ENCODE peak calls at places on chromosomes 3 and 15, in seven cellular contexts. One of them, this sample, is unnamed.

GRCh38 chr3:140532793-140533330 is 145.0 kb upstream of the TRIM42 start:
- DNase-seq in endodermal cell: no peak
- DNase-seq in transverse colon: no peak
- DNase-seq in uterus: no peak
- DNase-seq in MM.1S: no peak
- DNase-seq in psoas muscle: no peak
- DNase-seq in ovary: no peak
- DNase-seq in this sample: no peak

GRCh38 chr15:52392008-52392687 is 96.5 kb upstream of the MYO5C start:
- DNase-seq in MM.1S: no peak
- DNase-seq in psoas muscle: no peak
- DNase-seq in ovary: no peak
- DNase-seq in endodermal cell: peak; percentile 83
- DNase-seq in uterus: no peak
- DNase-seq in transverse colon: no peak
- DNase-seq in this sample: no peak

GRCh38 chr3:154018100-154018696 is 103.0 kb upstream of the ARHGEF26 start:
- DNase-seq in endodermal cell: peak; percentile 90
- DNase-seq in psoas muscle: no peak
- DNase-seq in uterus: no peak
- DNase-seq in MM.1S: peak; percentile 38
- DNase-seq in transverse colon: peak; percentile 19
- DNase-seq in ovary: no peak
- DNase-seq in this sample: no peak

GRCh38 chr15:72982750-72983149 is 69.5 kb upstream of the NEO1 start:
- DNase-seq in transverse colon: no peak
- DNase-seq in ovary: no peak
- DNase-seq in uterus: no peak
- DNase-seq in psoas muscle: no peak
- DNase-seq in MM.1S: no peak
- DNase-seq in endodermal cell: no peak
- DNase-seq in this sample: no peak

GRCh38 chr3:64022451-64023186 is 675 bp downstream of the PSMD6 start:
- DNase-seq in MM.1S: no peak
- DNase-seq in transverse colon: no peak
- DNase-seq in psoas muscle: no peak
- DNase-seq in uterus: no peak
- DNase-seq in ovary: no peak
- DNase-seq in endodermal cell: peak; percentile 51
- DNase-seq in this sample: no peak

GRCh38 chr3:177126015-177126773 is 71.1 kb downstream of the TBL1XR1 start:
- DNase-seq in MM.1S: no peak
- DNase-seq in uterus: no peak
- DNase-seq in psoas muscle: no peak
- DNase-seq in transverse colon: no peak
- DNase-seq in ovary: no peak
- DNase-seq in endodermal cell: no peak
- DNase-seq in this sample: no peak

GRCh38 chr3:48765376-48765775 is 48.4 kb upstream of the IP6K2 start:
- DNase-seq in uterus: no peak
- DNase-seq in endodermal cell: no peak
- DNase-seq in MM.1S: no peak
- DNase-seq in ovary: no peak
- DNase-seq in psoas muscle: no peak
- DNase-seq in transverse colon: no peak
- DNase-seq in this sample: no peak

GRCh38 chr3:160755776-160756304 is at the start of gene PPM1L:
- DNase-seq in MM.1S: peak; percentile 73
- DNase-seq in endodermal cell: peak; percentile 86
- DNase-seq in transverse colon: peak; percentile 68
- DNase-seq in psoas muscle: peak; percentile 60
- DNase-seq in uterus: peak; percentile 44
- DNase-seq in ovary: peak; percentile 31
- DNase-seq in this sample: peak; percentile 77

GRCh38 chr15:70250208-70251201 is 152.8 kb upstream of the TLE3 start:
- DNase-seq in uterus: no peak
- DNase-seq in endodermal cell: no peak
- DNase-seq in psoas muscle: no peak
- DNase-seq in MM.1S: no peak
- DNase-seq in ovary: peak; percentile 71
- DNase-seq in transverse colon: no peak
- DNase-seq in this sample: no peak

GRCh38 chr3:57164217-57164605 is 942 bp downstream of the IL17RD start:
- DNase-seq in ovary: peak; percentile 53
- DNase-seq in transverse colon: peak; percentile 26
- DNase-seq in psoas muscle: peak; percentile 36
- DNase-seq in endodermal cell: peak; percentile 55
- DNase-seq in uterus: peak; percentile 57
- DNase-seq in MM.1S: no peak
- DNase-seq in this sample: peak; percentile 44

DNA sequence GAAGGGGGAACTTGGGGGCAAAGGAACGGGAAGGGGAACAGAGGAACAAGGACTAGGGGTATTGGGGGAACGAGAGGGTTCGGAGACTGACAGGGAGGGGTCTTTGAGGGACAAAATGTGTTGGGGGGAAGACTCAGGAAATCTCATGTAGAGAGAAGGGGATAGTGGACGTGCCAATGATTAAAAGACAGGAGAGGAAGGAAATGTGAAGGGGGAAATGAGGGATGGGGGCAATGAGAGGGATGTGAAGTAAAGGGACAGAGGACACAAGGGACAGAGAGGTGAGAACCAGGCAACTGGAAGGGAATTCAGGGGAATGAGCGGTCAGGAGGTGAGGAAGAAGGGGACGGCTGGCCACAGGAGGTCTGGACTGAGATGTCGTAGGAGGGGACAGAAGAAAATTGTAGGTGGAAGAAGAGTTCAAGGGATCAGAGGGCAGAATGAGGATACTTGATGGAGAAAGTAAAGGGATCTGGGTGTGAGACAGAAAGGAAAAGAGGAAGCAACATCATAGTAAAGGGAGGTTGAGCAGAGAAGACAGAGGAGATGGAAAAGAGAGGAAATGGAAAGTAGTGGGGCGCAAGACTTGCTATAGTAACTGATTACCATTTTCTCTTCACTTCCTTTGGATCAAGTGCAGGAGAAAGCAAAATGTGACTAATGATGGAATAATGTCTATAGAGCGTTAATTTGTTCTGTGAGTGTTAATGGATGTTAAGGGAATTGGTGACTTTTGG is 717 bp downstream of the RAB8B start:
- DNase-seq in endodermal cell: peak; percentile 56
- DNase-seq in psoas muscle: no peak
- DNase-seq in uterus: no peak
- DNase-seq in ovary: no peak
- DNase-seq in MM.1S: no peak
- DNase-seq in transverse colon: no peak
- DNase-seq in this sample: no peak
- H3K4me1 ChIP-seq in endodermal cell: peaks cover 5% of the 10 kb centered on the region
- H3K4me1 ChIP-seq in psoas muscle: peaks cover 24% of the 10 kb centered on the region
- H3K4me1 ChIP-seq in uterus: no peaks in the 10 kb centered on the region
- H3K4me1 ChIP-seq in ovary: peaks cover 8% of the 10 kb centered on the region
- H3K4me1 ChIP-seq in MM.1S: peaks cover 45% of the 10 kb centered on the region
- H3K4me1 ChIP-seq in transverse colon: no peaks in the 10 kb centered on the region
- H3K4me1 ChIP-seq in this sample: peaks cover 39% of the 10 kb centered on the region

GRCh38 chr3:150370129-150370602 is 37.9 kb upstream of the TSC22D2 start:
- DNase-seq in psoas muscle: peak; percentile 18
- DNase-seq in transverse colon: peak; percentile 39
- DNase-seq in MM.1S: no peak
- DNase-seq in ovary: no peak
- DNase-seq in uterus: peak; percentile 73
- DNase-seq in endodermal cell: peak; percentile 80
- DNase-seq in this sample: peak; percentile 54
- TF ChIP-seq CTCF in psoas muscle: no peak
- TF ChIP-seq CTCF in transverse colon: no peak
- TF ChIP-seq CTCF in MM.1S: no peak
- TF ChIP-seq CTCF in ovary: no peak
- TF ChIP-seq CTCF in uterus: peak; percentile 12
- TF ChIP-seq CTCF in endodermal cell: peak; percentile 14
- TF ChIP-seq CTCF in this sample: peak; percentile 28

DNA sequence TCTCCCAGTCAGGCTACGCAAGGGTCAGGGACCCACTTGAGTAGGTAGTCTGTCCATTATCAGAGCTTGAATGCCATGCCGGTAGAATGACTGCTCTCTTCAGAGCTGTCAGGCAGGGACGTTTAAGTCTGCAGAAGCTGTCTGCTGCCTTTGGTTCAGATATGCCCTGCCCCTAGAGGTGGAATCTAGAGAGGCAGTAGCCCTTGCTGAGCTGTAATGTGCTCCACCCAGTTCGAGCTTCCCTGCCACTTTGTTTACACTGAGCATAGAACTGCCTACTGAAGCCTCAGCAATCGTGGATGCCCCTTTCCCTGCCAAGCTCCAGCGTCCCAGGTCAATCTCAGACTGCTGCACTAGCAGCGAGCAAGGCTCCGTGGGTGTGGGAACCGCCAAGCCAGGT is 57.5 kb upstream of the SETMAR start:
- DNase-seq in ovary: no peak
- DNase-seq in psoas muscle: no peak
- DNase-seq in uterus: no peak
- DNase-seq in MM.1S: no peak
- DNase-seq in transverse colon: no peak
- DNase-seq in endodermal cell: peak; percentile 79
- DNase-seq in this sample: no peak
- H3K4me3 ChIP-seq in ovary: no peak overlapping the region
- H3K4me3 ChIP-seq in psoas muscle: no peak overlapping the region
- H3K4me3 ChIP-seq in uterus: no peak overlapping the region
- H3K4me3 ChIP-seq in MM.1S: no peak overlapping the region
- H3K4me3 ChIP-seq in transverse colon: no peak overlapping the region
- H3K4me3 ChIP-seq in endodermal cell: no peak overlapping the region
- H3K4me3 ChIP-seq in this sample: no peak overlapping the region

GRCh38 chr3:40308725-40309438 is 625 bp upstream of the EIF1B start:
- DNase-seq in endodermal cell: no peak
- DNase-seq in ovary: no peak
- DNase-seq in transverse colon: no peak
- DNase-seq in psoas muscle: no peak
- DNase-seq in MM.1S: no peak
- DNase-seq in uterus: no peak
- DNase-seq in this sample: no peak

GRCh38 chr3:40307176-40307575 is 2.3 kb upstream of the EIF1B start:
- DNase-seq in transverse colon: no peak
- DNase-seq in ovary: no peak
- DNase-seq in uterus: no peak
- DNase-seq in MM.1S: no peak
- DNase-seq in psoas muscle: no peak
- DNase-seq in endodermal cell: no peak
- DNase-seq in this sample: no peak

GRCh38 chr3:40309439-40309924 is at the start of gene EIF1B:
- DNase-seq in psoas muscle: peak; percentile 98
- DNase-seq in transverse colon: peak; percentile 99
- DNase-seq in ovary: peak; percentile 98
- DNase-seq in uterus: peak; percentile 98
- DNase-seq in endodermal cell: peak; percentile 100
- DNase-seq in MM.1S: peak; percentile 97
- DNase-seq in this sample: peak; percentile 99

GRCh38 chr3:40304352-40304751 is 5.2 kb upstream of the EIF1B start:
- DNase-seq in MM.1S: no peak
- DNase-seq in ovary: no peak
- DNase-seq in endodermal cell: no peak
- DNase-seq in uterus: no peak
- DNase-seq in transverse colon: no peak
- DNase-seq in psoas muscle: no peak
- DNase-seq in this sample: no peak

GRCh38 chr3:40306336-40306735 is 3.2 kb upstream of the EIF1B start:
- DNase-seq in MM.1S: no peak
- DNase-seq in ovary: no peak
- DNase-seq in endodermal cell: no peak
- DNase-seq in transverse colon: no peak
- DNase-seq in psoas muscle: no peak
- DNase-seq in uterus: no peak
- DNase-seq in this sample: no peak
- H3K4me1 ChIP-seq in MM.1S: no peaks in the 10 kb centered on the region
- H3K4me1 ChIP-seq in ovary: peaks cover 5% of the 10 kb centered on the region
- H3K4me1 ChIP-seq in endodermal cell: no peaks in the 10 kb centered on the region
- H3K4me1 ChIP-seq in transverse colon: no peaks in the 10 kb centered on the region
- H3K4me1 ChIP-seq in psoas muscle: peaks cover 38% of the 10 kb centered on the region
- H3K4me1 ChIP-seq in uterus: no peaks in the 10 kb centered on the region
- H3K4me1 ChIP-seq in this sample: peaks cover 11% of the 10 kb centered on the region